ENCODE peak calls at places on chromosomes 3 and 15, in seven cellular contexts. One of them, this sample, is unnamed.

GRCh38 chr3:185084402-185084801 is 68.5 kb downstream of the C3orf70 start:
- DNase-seq in right cardiac atrium: no peak
- DNase-seq in H7: no peak
- DNase-seq in GM12865: no peak
- DNase-seq in IMR-90: no peak
- DNase-seq in upper lobe of left lung: no peak
- DNase-seq in tibial artery: no peak
- DNase-seq in this sample: no peak

GRCh38 chr3:141372656-141373055 is 4.4 kb downstream of the ZBTB38 start:
- DNase-seq in GM12865: no peak
- DNase-seq in tibial artery: no peak
- DNase-seq in right cardiac atrium: no peak
- DNase-seq in H7: no peak
- DNase-seq in upper lobe of left lung: no peak
- DNase-seq in IMR-90: no peak
- DNase-seq in this sample: no peak

GRCh38 chr15:73870700-73871408 is 2.5 kb upstream of the TBC1D21 start:
- DNase-seq in H7: no peak
- DNase-seq in right cardiac atrium: peak; percentile 84
- DNase-seq in tibial artery: no peak
- DNase-seq in GM12865: no peak
- DNase-seq in IMR-90: peak; percentile 18
- DNase-seq in upper lobe of left lung: peak; percentile 22
- DNase-seq in this sample: no peak

GRCh38 chr3:46871222-46871621 is 6.3 kb upstream of the PTH1R start:
- DNase-seq in tibial artery: no peak
- DNase-seq in GM12865: no peak
- DNase-seq in right cardiac atrium: peak; percentile 62
- DNase-seq in H7: no peak
- DNase-seq in upper lobe of left lung: no peak
- DNase-seq in IMR-90: no peak
- DNase-seq in this sample: no peak

GRCh38 chr3:71576966-71577459 is 6.5 kb downstream of the FOXP1 start:
- DNase-seq in GM12865: no peak
- DNase-seq in IMR-90: no peak
- DNase-seq in H7: no peak
- DNase-seq in right cardiac atrium: no peak
- DNase-seq in tibial artery: no peak
- DNase-seq in upper lobe of left lung: no peak
- DNase-seq in this sample: no peak

GRCh38 chr3:22759636-22760310 is 443.4 kb upstream of the UBE2E2 start:
- DNase-seq in right cardiac atrium: no peak
- DNase-seq in IMR-90: no peak
- DNase-seq in GM12865: no peak
- DNase-seq in H7: no peak
- DNase-seq in upper lobe of left lung: no peak
- DNase-seq in tibial artery: no peak
- DNase-seq in this sample: no peak

GRCh38 chr3:133487920-133488540 is 85.5 kb upstream of the CDV3 start:
- DNase-seq in IMR-90: peak; percentile 27
- DNase-seq in tibial artery: no peak
- DNase-seq in H7: peak; percentile 73
- DNase-seq in GM12865: peak; percentile 70
- DNase-seq in upper lobe of left lung: peak; percentile 44
- DNase-seq in right cardiac atrium: no peak
- DNase-seq in this sample: no peak

GRCh38 chr3:111303760-111304159 is 232.1 kb downstream of the NECTIN3 start:
- DNase-seq in upper lobe of left lung: no peak
- DNase-seq in tibial artery: no peak
- DNase-seq in H7: no peak
- DNase-seq in IMR-90: peak; percentile 66
- DNase-seq in GM12865: no peak
- DNase-seq in right cardiac atrium: no peak
- DNase-seq in this sample: no peak

GRCh38 chr3:127035672-127036071 is 52.8 kb downstream of the PLXNA1 start:
- DNase-seq in H7: no peak
- DNase-seq in upper lobe of left lung: peak; percentile 81
- DNase-seq in tibial artery: peak; percentile 86
- DNase-seq in right cardiac atrium: peak; percentile 88
- DNase-seq in IMR-90: peak; percentile 77
- DNase-seq in GM12865: no peak
- DNase-seq in this sample: no peak

GRCh38 chr15:83278191-83278590 is 6.3 kb downstream of the BNC1 start:
- DNase-seq in IMR-90: no peak
- DNase-seq in GM12865: no peak
- DNase-seq in H7: no peak
- DNase-seq in tibial artery: no peak
- DNase-seq in right cardiac atrium: no peak
- DNase-seq in upper lobe of left lung: no peak
- DNase-seq in this sample: no peak

GRCh38 chr3:138089091-138089490 is 26.3 kb downstream of the DZIP1L start:
- DNase-seq in H7: no peak
- DNase-seq in IMR-90: peak; percentile 80
- DNase-seq in upper lobe of left lung: no peak
- DNase-seq in right cardiac atrium: no peak
- DNase-seq in tibial artery: no peak
- DNase-seq in GM12865: no peak
- DNase-seq in this sample: no peak

GRCh38 chr3:42960282-42960681 is 18.8 kb upstream of the GASK1A start:
- DNase-seq in right cardiac atrium: no peak
- DNase-seq in upper lobe of left lung: no peak
- DNase-seq in tibial artery: no peak
- DNase-seq in IMR-90: peak; percentile 4
- DNase-seq in GM12865: no peak
- DNase-seq in H7: no peak
- DNase-seq in this sample: no peak

GRCh38 chr15:70494861-70495571 is 268.3 kb downstream of the UACA start:
- DNase-seq in right cardiac atrium: no peak
- DNase-seq in IMR-90: peak; percentile 96
- DNase-seq in GM12865: peak; percentile 39
- DNase-seq in tibial artery: no peak
- DNase-seq in upper lobe of left lung: no peak
- DNase-seq in H7: peak; percentile 70
- DNase-seq in this sample: no peak

GRCh38 chr3:197748597-197749314 is 927 bp upstream of the FYTTD1 start:
- DNase-seq in tibial artery: no peak
- DNase-seq in H7: no peak
- DNase-seq in IMR-90: peak; percentile 43
- DNase-seq in right cardiac atrium: no peak
- DNase-seq in GM12865: no peak
- DNase-seq in upper lobe of left lung: no peak
- DNase-seq in this sample: no peak

GRCh38 chr15:92112180-92112579 is 258.7 kb downstream of the SLCO3A1 start:
- DNase-seq in upper lobe of left lung: no peak
- DNase-seq in right cardiac atrium: peak; percentile 62
- DNase-seq in IMR-90: peak; percentile 37
- DNase-seq in GM12865: no peak
- DNase-seq in H7: no peak
- DNase-seq in tibial artery: no peak
- DNase-seq in this sample: no peak

GRCh38 chr3:12541625-12542024 is 3.7 kb downstream of the MKRN2OS start:
- DNase-seq in IMR-90: no peak
- DNase-seq in tibial artery: no peak
- DNase-seq in GM12865: no peak
- DNase-seq in H7: peak; percentile 59
- DNase-seq in right cardiac atrium: no peak
- DNase-seq in upper lobe of left lung: no peak
- DNase-seq in this sample: no peak

GRCh38 chr15:77577350-77577749 is 55.4 kb downstream of the LINGO1 start:
- DNase-seq in upper lobe of left lung: no peak
- DNase-seq in right cardiac atrium: no peak
- DNase-seq in IMR-90: no peak
- DNase-seq in tibial artery: no peak
- DNase-seq in GM12865: no peak
- DNase-seq in H7: no peak
- DNase-seq in this sample: no peak

GRCh38 chr3:40584625-40585189 is 59.9 kb downstream of the ZNF621 start:
- DNase-seq in upper lobe of left lung: peak; percentile 83
- DNase-seq in tibial artery: peak; percentile 92
- DNase-seq in IMR-90: peak; percentile 65
- DNase-seq in H7: peak; percentile 85
- DNase-seq in right cardiac atrium: peak; percentile 91
- DNase-seq in GM12865: peak; percentile 83
- DNase-seq in this sample: peak; percentile 55
- H3K4me3 ChIP-seq in upper lobe of left lung: no peak overlapping the region
- H3K4me3 ChIP-seq in tibial artery: no peak overlapping the region
- H3K4me3 ChIP-seq in IMR-90: no peak overlapping the region
- H3K4me3 ChIP-seq in H7: peak overlapping the region; percentile 32
- H3K4me3 ChIP-seq in right cardiac atrium: no peak overlapping the region
- H3K4me3 ChIP-seq in GM12865: no peak overlapping the region
- H3K4me3 ChIP-seq in this sample: no peak overlapping the region

DNA sequence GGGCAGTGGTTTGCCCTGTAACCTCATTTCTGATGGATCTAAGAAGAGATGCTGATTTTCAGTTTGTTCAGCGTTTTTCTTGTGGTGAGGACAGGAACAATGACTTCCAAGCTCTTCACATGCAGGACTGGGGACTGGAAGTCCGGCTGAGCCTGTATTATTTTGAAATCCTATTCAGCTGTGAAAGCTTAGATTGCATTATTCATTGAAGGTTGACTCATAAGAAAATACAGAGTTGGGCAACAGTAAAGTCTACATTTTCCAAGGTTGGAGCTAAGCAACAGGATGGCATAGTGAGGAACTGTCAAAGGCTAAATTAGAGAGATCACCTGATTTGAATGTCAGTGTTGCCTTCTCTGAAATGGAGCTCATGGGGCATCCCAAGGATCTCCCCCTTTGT is 231.0 kb upstream of the FEZF2 start:
- DNase-seq in upper lobe of left lung: peak; percentile 40
- DNase-seq in right cardiac atrium: no peak
- DNase-seq in tibial artery: no peak
- DNase-seq in GM12865: no peak
- DNase-seq in H7: no peak
- DNase-seq in IMR-90: peak; percentile 88
- DNase-seq in this sample: no peak
- H3K4me3 ChIP-seq in upper lobe of left lung: no peak overlapping the region
- H3K4me3 ChIP-seq in right cardiac atrium: no peak overlapping the region
- H3K4me3 ChIP-seq in tibial artery: no peak overlapping the region
- H3K4me3 ChIP-seq in GM12865: no peak overlapping the region
- H3K4me3 ChIP-seq in H7: no peak overlapping the region
- H3K4me3 ChIP-seq in IMR-90: peak overlapping the region; percentile 12
- H3K4me3 ChIP-seq in this sample: no peak overlapping the region

GRCh38 chr15:45181491-45182285 is 6.1 kb downstream of the SHF start:
- DNase-seq in GM12865: no peak
- DNase-seq in tibial artery: no peak
- DNase-seq in upper lobe of left lung: no peak
- DNase-seq in right cardiac atrium: no peak
- DNase-seq in H7: peak; percentile 68
- DNase-seq in IMR-90: no peak
- DNase-seq in this sample: no peak
- H3K4me3 ChIP-seq in GM12865: no peak overlapping the region
- H3K4me3 ChIP-seq in tibial artery: no peak overlapping the region
- H3K4me3 ChIP-seq in upper lobe of left lung: no peak overlapping the region
- H3K4me3 ChIP-seq in right cardiac atrium: no peak overlapping the region
- H3K4me3 ChIP-seq in H7: no peak overlapping the region
- H3K4me3 ChIP-seq in IMR-90: no peak overlapping the region
- H3K4me3 ChIP-seq in this sample: no peak overlapping the region

DNA sequence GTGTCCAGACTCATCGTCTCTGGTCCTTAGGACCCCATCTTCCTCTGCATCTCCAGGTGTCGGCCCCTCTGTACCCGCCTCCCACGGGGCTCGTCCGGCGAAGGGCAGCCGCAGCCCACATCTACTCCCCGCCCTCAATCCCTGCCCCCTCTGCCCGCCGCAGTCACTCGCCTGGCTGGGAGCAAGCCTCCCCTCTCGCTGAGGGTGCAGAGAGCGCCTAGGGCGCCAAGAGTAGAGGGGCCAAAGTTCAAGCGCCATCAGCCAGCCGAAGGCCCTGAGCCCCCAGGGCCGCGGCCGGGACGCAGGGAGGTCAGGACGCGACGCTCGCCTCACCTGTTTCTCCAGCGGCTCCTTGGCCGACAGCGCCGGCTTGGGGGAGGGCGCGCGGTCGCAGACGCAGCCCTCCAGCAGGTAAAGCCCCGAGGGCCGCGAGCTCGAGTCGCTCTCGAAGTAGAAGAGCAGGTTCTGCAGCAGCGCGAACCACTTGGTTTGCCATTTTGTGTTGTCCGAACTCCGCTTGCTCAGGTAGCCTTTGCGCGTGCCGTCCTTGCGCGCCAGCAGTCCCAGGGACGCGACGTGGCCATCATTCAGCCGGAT is 592 bp downstream of the RASGRF1 start:
- DNase-seq in H7: peak; percentile 81
- DNase-seq in upper lobe of left lung: peak; percentile 15
- DNase-seq in tibial artery: peak; percentile 39
- DNase-seq in right cardiac atrium: no peak
- DNase-seq in GM12865: no peak
- DNase-seq in IMR-90: no peak
- DNase-seq in this sample: peak; percentile 24
- H3K4me3 ChIP-seq in H7: peak overlapping the region; percentile 55
- H3K4me3 ChIP-seq in upper lobe of left lung: peak overlapping the region; percentile 39
- H3K4me3 ChIP-seq in tibial artery: peak overlapping the region; percentile 34
- H3K4me3 ChIP-seq in right cardiac atrium: peak overlapping the region; percentile 22
- H3K4me3 ChIP-seq in GM12865: no peak overlapping the region
- H3K4me3 ChIP-seq in IMR-90: no peak overlapping the region
- H3K4me3 ChIP-seq in this sample: no peak overlapping the region

GRCh38 chr3:134794950-134795775 is at the start of gene EPHB1:
- DNase-seq in IMR-90: peak; percentile 87
- DNase-seq in tibial artery: peak; percentile 89
- DNase-seq in GM12865: peak; percentile 87
- DNase-seq in H7: peak; percentile 97
- DNase-seq in right cardiac atrium: peak; percentile 78
- DNase-seq in upper lobe of left lung: peak; percentile 71
- DNase-seq in this sample: peak; percentile 78

GRCh38 chr3:134794323-134794722 is 737 bp upstream of the EPHB1 start:
- DNase-seq in tibial artery: no peak
- DNase-seq in upper lobe of left lung: no peak
- DNase-seq in H7: no peak
- DNase-seq in GM12865: no peak
- DNase-seq in IMR-90: no peak
- DNase-seq in right cardiac atrium: no peak
- DNase-seq in this sample: no peak

GRCh38 chr3:134796313-134797079 is 1.4 kb downstream of the EPHB1 start:
- DNase-seq in upper lobe of left lung: no peak
- DNase-seq in H7: peak; percentile 72
- DNase-seq in right cardiac atrium: peak; percentile 22
- DNase-seq in IMR-90: no peak
- DNase-seq in GM12865: no peak
- DNase-seq in tibial artery: no peak
- DNase-seq in this sample: peak; percentile 18

GRCh38 chr3:134797080-134797801 is 2.2 kb downstream of the EPHB1 start:
- DNase-seq in right cardiac atrium: no peak
- DNase-seq in H7: peak; percentile 56
- DNase-seq in tibial artery: no peak
- DNase-seq in GM12865: no peak
- DNase-seq in upper lobe of left lung: no peak
- DNase-seq in IMR-90: no peak
- DNase-seq in this sample: no peak

DNA sequence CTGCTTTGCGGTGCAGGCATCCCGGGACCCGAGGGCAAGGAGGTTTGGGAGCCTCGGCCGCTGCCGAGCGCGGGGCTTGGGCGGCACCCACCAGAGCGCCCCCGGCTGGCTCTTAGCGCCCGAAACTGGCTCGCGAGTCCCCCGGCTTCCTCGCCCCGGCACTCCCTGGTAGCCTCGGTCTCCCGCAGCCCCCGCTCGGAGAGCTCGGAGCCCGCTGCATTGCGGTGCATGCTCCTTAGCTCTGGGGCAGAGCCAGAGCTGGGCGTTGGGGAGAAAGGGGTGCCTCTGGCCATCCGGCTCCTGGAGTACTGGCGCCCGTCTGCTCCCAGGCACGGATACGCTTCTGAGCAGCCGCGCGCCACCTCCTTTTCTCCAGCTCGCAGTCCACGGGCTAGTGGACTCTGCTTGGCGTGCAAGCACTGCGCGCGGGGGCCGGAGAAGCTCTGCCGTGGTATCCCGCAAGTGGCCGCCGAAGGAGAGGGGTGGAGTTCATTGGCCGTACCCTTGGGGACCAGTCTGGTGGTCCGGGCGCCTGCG is 784 bp downstream of the EPHB1 start:
- DNase-seq in right cardiac atrium: no peak
- DNase-seq in upper lobe of left lung: no peak
- DNase-seq in GM12865: no peak
- DNase-seq in tibial artery: no peak
- DNase-seq in H7: peak; percentile 74
- DNase-seq in IMR-90: peak; percentile 8
- DNase-seq in this sample: no peak
- H3K4me3 ChIP-seq in right cardiac atrium: peak overlapping the region; percentile 15
- H3K4me3 ChIP-seq in upper lobe of left lung: peak overlapping the region; percentile 54
- H3K4me3 ChIP-seq in GM12865: peak overlapping the region; percentile 47
- H3K4me3 ChIP-seq in tibial artery: peak overlapping the region; percentile 64
- H3K4me3 ChIP-seq in H7: peak overlapping the region; percentile 68
- H3K4me3 ChIP-seq in IMR-90: peak overlapping the region; percentile 47
- H3K4me3 ChIP-seq in this sample: peak overlapping the region; percentile 62

This sample was measured in GM06990.